ENCODE peak calls at places on chromosomes 16 and 17, in ten cellular contexts. F is AG04450; Y is kidney tubule cell; U is activated CD4-positive, alpha-beta T cell treated with anti-CD3 and anti-CD28 coated beads for 48 hours; R is activated T-helper 1 cell treated with anti-CD3 and anti-CD28 coated beads, Interleukin-12 subunit alpha, Interleukin-12 subunit beta, Interleukin-2, Interleukin-4 antibody, amounts not matched to agents 30 ng/mL and 10 ng/mL and 1 ng/mL, durations not matched to agents 14 hours and 24 hours and 36 hours; A is NCI-H774; L is activated effector memory CD4-positive, alpha-beta T cell treated with Interleukin-2 at 50 U/mL for 16 hours; I is GM04504; C is DMS79 treated with DMSO at 0.1 percent for 48 hours; G is T-helper 1 cell. B is an unnamed sample.

GRCh38 chr17:81156866-81157805 is 8.2 kb upstream of the PVALEF start:
- DNase-seq in F (no peak), Y (no peak), U (no peak), R (no peak), A (no peak), L (no peak), I (no peak), C (no peak), G (no peak), B (no peak)

GRCh38 chr17:3845754-3846738 is at the start of gene NCBP3:
- DNase-seq in F (peak; percentile 76), Y (peak; percentile 94), U (peak; percentile 93), R (peak; percentile 90), A (peak; percentile 71), L (peak; percentile 85), I (peak; percentile 87), C (peak; percentile 83), G (peak; percentile 84), B (peak; percentile 80)

GRCh38 chr17:73605444-73605843 is 38.8 kb downstream of the SDK2 start:
- DNase-seq in F (no peak), Y (no peak), U (no peak), R (no peak), A (no peak), L (no peak), I (no peak), C (no peak), G (no peak), B (no peak)

GRCh38 chr17:50129303-50129945 is 536 bp downstream of the SAMD14 start:
- DNase-seq in F (no peak), Y (peak; percentile 45), U (peak; percentile 46), R (no peak), A (no peak), L (peak; percentile 50), I (no peak), C (no peak), G (peak; percentile 44), B (no peak)

GRCh38 chr17:57462007-57462579 is 205.8 kb downstream of the MSI2 start:
- DNase-seq in F (no peak), Y (peak; percentile 13), U (no peak), R (no peak), A (no peak), L (no peak), I (no peak), C (no peak), G (no peak), B (no peak)

GRCh38 chr17:76140661-76141211 is 309 bp downstream of the FOXJ1 start:
- DNase-seq in F (no peak), Y (no peak), U (no peak), R (no peak), A (no peak), L (no peak), I (no peak), C (no peak), G (no peak), B (no peak)

GRCh38 chr16:4290236-4290830 is 17.5 kb upstream of the TFAP4 start:
- DNase-seq in F (no peak), Y (peak; percentile 91), U (no peak), R (no peak), A (no peak), L (no peak), I (peak; percentile 83), C (no peak), G (no peak), B (no peak)

GRCh38 chr16:55668337-55669281 is 12.8 kb downstream of the SLC6A2 start:
- DNase-seq in F (no peak), Y (peak; percentile 63), U (no peak), R (no peak), A (no peak), L (no peak), I (no peak), C (no peak), G (no peak), B (no peak)

GRCh38 chr17:17120716-17121115 is 78.5 kb downstream of the MPRIP start:
- DNase-seq in F (no peak), Y (no peak), U (no peak), R (no peak), A (no peak), L (no peak), I (no peak), C (no peak), G (no peak), B (no peak)

GRCh38 chr17:39235555-39236221 is 9.9 kb upstream of the STAC2 start:
- DNase-seq in F (no peak), Y (peak; percentile 71), U (peak; percentile 75), R (peak; percentile 25), A (peak; percentile 73), L (peak; percentile 21), I (no peak), C (peak; percentile 58), G (peak; percentile 15), B (peak; percentile 67)

GRCh38 chr16:48950184-48950583 is 331.5 kb downstream of the CBLN1 start:
- DNase-seq in F (no peak), Y (no peak), U (no peak), R (no peak), A (no peak), L (no peak), I (peak; percentile 35), C (no peak), G (no peak), B (no peak)

GRCh38 chr17:59427996-59428395 is 96.5 kb downstream of the YPEL2 start:
- DNase-seq in F (no peak), Y (peak; percentile 70), U (no peak), R (no peak), A (no peak), L (no peak), I (no peak), C (no peak), G (no peak), B (no peak)

GRCh38 chr17:82008941-82009405 is 13.7 kb downstream of the CENPX start:
- DNase-seq in F (no peak), Y (no peak), U (no peak), R (no peak), A (no peak), L (no peak), I (no peak), C (no peak), G (no peak), B (no peak)

GRCh38 chr17:75553553-75554110 is 28.1 kb downstream of the LLGL2 start:
- DNase-seq in F (no peak), Y (no peak), U (no peak), R (no peak), A (no peak), L (no peak), I (no peak), C (no peak), G (no peak), B (no peak)

GRCh38 chr16:67019171-67019570 is 9.8 kb upstream of the CBFB start:
- DNase-seq in F (no peak), Y (no peak), U (no peak), R (no peak), A (no peak), L (no peak), I (no peak), C (no peak), G (no peak), B (no peak)

GRCh38 chr17:74024871-74025531 is 178.5 kb upstream of the RPL38 start:
- DNase-seq in F (no peak), Y (no peak), U (no peak), R (no peak), A (no peak), L (no peak), I (no peak), C (no peak), G (no peak), B (no peak)

B was measured in SHP77 treated with DMSO at 0.1 percent for 48 hours.